ENCODE peak calls at places on chromosome 20, in seven cellular contexts. E is IMR-90, R is HCT116, J is A549, X is transverse colon, F is Peyer's patch, W is body of pancreas. P is an unnamed sample. For H3K4me1, the result is how much of the 10 kb centered on the place peaks cover.

GRCh38 chr20:23875606-23876237 is 3.8 kb downstream of the CST5 start:
- DNase-seq in E (no peak), R (no peak), J (no peak), X (no peak), F (no peak), W (no peak), P (no peak)

GRCh38 chr20:38075161-38075998 is 41.8 kb downstream of the RPRD1B start:
- DNase-seq in E (peak), R (no peak), J (no peak), X (no peak), F (no peak), W (no peak), P (no peak)

GRCh38 chr20:44733341-44734069 is 12.2 kb upstream of the KCNK15 start:
- DNase-seq in E (peak), R (peak), J (peak), X (peak), F (peak), W (peak), P (no peak)

GRCh38 chr20:2690718-2691117 is 1.9 kb upstream of the EBF4 start:
- DNase-seq in E (no peak), R (no peak), J (no peak), X (no peak), F (no peak), W (no peak), P (no peak)

GRCh38 chr20:6576721-6577120 is 190.8 kb upstream of the BMP2 start:
- DNase-seq in E (peak), R (no peak), J (no peak), X (no peak), F (no peak), W (no peak), P (no peak)

GRCh38 chr20:49615401-49616153 is 47.6 kb upstream of the PTGIS start:
- DNase-seq in E (no peak), R (no peak), J (peak), X (peak), F (peak), W (peak), P (peak)

GRCh38 chr20:5688431-5688972 is 61.7 kb upstream of the SHLD1 start:
- DNase-seq in E (no peak), R (no peak), J (no peak), X (no peak), F (no peak), W (no peak), P (peak)

GRCh38 chr20:31719644-31720485 is 2.8 kb downstream of the BCL2L1 start:
- DNase-seq in E (no peak), R (no peak), J (peak), X (peak), F (no peak), W (no peak), P (no peak)

GRCh38 chr20:47717421-47717820 is 67.9 kb downstream of the SULF2 start:
- DNase-seq in E (no peak), R (no peak), J (no peak), X (no peak), F (no peak), W (no peak), P (no peak)

GRCh38 chr20:46128310-46129151 is 10.4 kb downstream of the CD40 start:
- DNase-seq in E (no peak), R (no peak), J (peak), X (no peak), F (peak), W (peak), P (peak)

GRCh38 chr20:34062651-34063482 is 49.2 kb downstream of the EIF2S2 start:
- DNase-seq in E (peak), R (no peak), J (no peak), X (no peak), F (peak), W (no peak), P (no peak)

GRCh38 chr20:13723015-13723414 is 61.7 kb downstream of the ESF1 start:
- DNase-seq in E (no peak), R (no peak), J (peak), X (no peak), F (no peak), W (no peak), P (no peak)

GRCh38 chr20:52016022-52016421 is 175.6 kb downstream of the ZFP64 start:
- DNase-seq in E (no peak), R (no peak), J (no peak), X (no peak), F (no peak), W (no peak), P (no peak)

GRCh38 chr20:31637660-31638059 is at the start of gene COX4I2:
- DNase-seq in E (no peak), R (no peak), J (no peak), X (no peak), F (no peak), W (no peak), P (no peak)

GRCh38 chr20:44938637-44939036 is 21.6 kb downstream of the TOMM34 start:
- DNase-seq in E (no peak), R (no peak), J (no peak), X (no peak), F (no peak), W (no peak), P (no peak)

GRCh38 chr20:10469599-10469998 is 34.5 kb downstream of the SLX4IP start:
- DNase-seq in E (peak), R (peak), J (peak), X (peak), F (no peak), W (peak), P (no peak)

GRCh38 chr20:64222273-64222672 is 33.3 kb upstream of the PCMTD2 start:
- DNase-seq in E (peak), R (no peak), J (no peak), X (no peak), F (no peak), W (no peak), P (no peak)

GRCh38 chr20:56208121-56208520 is 40.4 kb upstream of the MC3R start:
- DNase-seq in E (no peak), R (no peak), J (no peak), X (no peak), F (no peak), W (no peak), P (no peak)

GRCh38 chr20:1393507-1393882 is 641 bp upstream of the FKBP1A start:
- DNase-seq in E (no peak), R (no peak), J (no peak), X (no peak), F (no peak), W (no peak), P (no peak)

GRCh38 chr20:37398750-37399621 is 53.0 kb downstream of the SRC start:
- DNase-seq in E (no peak), R (no peak), J (peak), X (no peak), F (no peak), W (no peak), P (no peak)

GRCh38 chr20:10419550-10420133 is 14.4 kb downstream of the MKKS start:
- DNase-seq in E (peak), R (peak), J (peak), X (no peak), F (no peak), W (no peak), P (no peak)

GRCh38 chr20:43238833-43239232 is 49.1 kb upstream of the PTPRT start:
- DNase-seq in E (no peak), R (peak), J (peak), X (no peak), F (no peak), W (no peak), P (no peak)

GRCh38 chr20:37845261-37845681 is 57.7 kb upstream of the VSTM2L start:
- DNase-seq in E (no peak), R (no peak), J (no peak), X (no peak), F (no peak), W (peak), P (peak)

GRCh38 chr20:23086056-23086551 is at the start of gene CD93:
- DNase-seq in E (peak), R (no peak), J (no peak), X (no peak), F (no peak), W (no peak), P (peak)

GRCh38 chr20:4944918-4945317 is 56.4 kb downstream of the SLC23A2 start:
- DNase-seq in E (no peak), R (no peak), J (no peak), X (no peak), F (no peak), W (no peak), P (no peak)

GRCh38 chr20:31476648-31477220 is 1.6 kb downstream of the REM1 start:
- DNase-seq in E (no peak), R (no peak), J (no peak), X (no peak), F (no peak), W (no peak), P (no peak)

GRCh38 chr20:25294459-25295385 is 46.8 kb downstream of the PYGB start:
- DNase-seq in E (peak), R (peak), J (peak), X (peak), F (peak), W (no peak), P (peak)

GRCh38 chr20:48448601-48449384 is 379.0 kb downstream of the PREX1 start:
- DNase-seq in E (no peak), R (no peak), J (no peak), X (no peak), F (no peak), W (no peak), P (no peak)

GRCh38 chr20:10853176-10853575 is 179.4 kb upstream of the JAG1 start:
- DNase-seq in E (no peak), R (no peak), J (no peak), X (no peak), F (no peak), W (no peak), P (no peak)

GRCh38 chr20:47265984-47266383 is 90.5 kb downstream of the ZMYND8 start:
- DNase-seq in E (no peak), R (no peak), J (no peak), X (no peak), F (no peak), W (no peak), P (no peak)

GRCh38 chr20:46013826-46014516 is 5.3 kb downstream of the MMP9 start:
- DNase-seq in E (peak), R (peak), J (peak), X (peak), F (peak), W (peak), P (peak)

GRCh38 chr20:40462600-40462999 is 226.4 kb downstream of the MAFB start:
- DNase-seq in E (no peak), R (no peak), J (no peak), X (no peak), F (no peak), W (no peak), P (no peak)

GRCh38 chr20:33770005-33770404 is 38.2 kb downstream of the ZNF341 start:
- DNase-seq in E (no peak), R (no peak), J (no peak), X (peak), F (peak), W (no peak), P (no peak)

GRCh38 chr20:50672400-50673145 is 18.8 kb downstream of the RIPOR3 start:
- DNase-seq in E (no peak), R (no peak), J (no peak), X (no peak), F (no peak), W (no peak), P (no peak)

GRCh38 chr20:47432251-47433210 is 69.2 kb upstream of the NCOA3 start:
- DNase-seq in E (peak), R (peak), J (peak), X (no peak), F (no peak), W (no peak), P (peak)

GRCh38 chr20:10119336-10119735 is 84.5 kb downstream of the ANKEF1 start:
- DNase-seq in E (no peak), R (no peak), J (no peak), X (no peak), F (no peak), W (no peak), P (no peak)

GRCh38 chr20:11850901-11851300 is 66.8 kb upstream of the BTBD3 start:
- DNase-seq in E (peak), R (peak), J (peak), X (no peak), F (no peak), W (no peak), P (no peak)

GRCh38 chr20:58651823-58652605 is 931 bp downstream of the STX16 start:
- DNase-seq in E (peak), R (no peak), J (peak), X (peak), F (peak), W (peak), P (peak)
- TF ChIP-seq POLR2A in E (no peak), R (no peak), J (no peak), X (peak), F (peak), W (peak), P (no peak)

GRCh38 chr20:61664741-61665320 is 400.9 kb downstream of the TAF4 start:
- DNase-seq in E (no peak), R (no peak), J (no peak), X (no peak), F (no peak), W (no peak), P (no peak)
- H3K4me1 ChIP-seq in E (under half), R (under half), J (under half), X (under half), F (under half), W (under half), P (under half)

DNA sequence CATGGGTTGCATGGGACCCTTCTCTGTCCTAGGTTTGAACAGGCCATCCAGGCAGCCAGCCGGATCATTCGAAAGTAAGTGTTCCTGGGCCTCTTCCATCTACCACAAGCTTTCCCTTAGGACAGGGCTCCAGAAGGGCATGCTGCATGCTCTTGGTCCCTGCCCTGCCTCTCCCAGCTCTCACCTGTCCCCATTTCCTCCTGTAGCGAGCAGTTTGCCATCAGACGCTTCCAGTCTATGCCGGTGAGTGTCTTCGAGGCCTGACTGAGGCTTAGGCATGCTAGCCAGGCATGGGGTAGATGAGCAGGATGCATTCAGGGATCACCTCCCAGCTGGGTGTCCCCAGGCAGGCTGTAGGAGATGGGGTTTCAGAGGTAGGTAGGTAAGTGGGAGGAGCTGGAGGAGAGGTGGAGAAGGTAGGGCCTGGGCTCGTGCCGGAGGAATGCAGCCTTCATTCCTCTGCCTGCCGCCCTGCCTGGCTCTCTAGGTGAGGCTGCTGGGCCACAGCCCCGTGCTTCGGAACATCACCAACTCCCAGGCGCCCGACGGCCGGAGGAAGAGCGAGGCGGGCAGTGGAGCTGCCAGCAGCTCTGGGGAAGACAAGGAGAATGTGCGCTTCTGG is 4.3 kb downstream of the CDC25B start:
- DNase-seq in E (no peak), R (no peak), J (no peak), X (no peak), F (no peak), W (no peak), P (no peak)
- H3K4me3 ChIP-seq in E (no peak), R (no peak), J (no peak), X (no peak), F (no peak), W (no peak), P (no peak)

GRCh38 chr20:19212524-19213502 is at the start of gene SLC24A3:
- DNase-seq in E (no peak), R (no peak), J (peak), X (peak), F (peak), W (peak), P (peak)

GRCh38 chr20:19213946-19214490 is 1.6 kb downstream of the SLC24A3 start:
- DNase-seq in E (no peak), R (no peak), J (no peak), X (no peak), F (no peak), W (no peak), P (no peak)

GRCh38 chr20:19211252-19211651 is 1.2 kb upstream of the SLC24A3 start:
- DNase-seq in E (no peak), R (no peak), J (no peak), X (no peak), F (no peak), W (no peak), P (no peak)

GRCh38 chr20:19210426-19211155 is 1.9 kb upstream of the SLC24A3 start:
- DNase-seq in E (no peak), R (no peak), J (no peak), X (no peak), F (no peak), W (no peak), P (no peak)

GRCh38 chr20:19211661-19212523 is 550 bp upstream of the SLC24A3 start:
- DNase-seq in E (no peak), R (no peak), J (no peak), X (peak), F (peak), W (no peak), P (peak)
- TF ChIP-seq POLR2A in E (no peak), R (no peak), J (no peak), X (no peak), F (no peak), W (no peak), P (no peak)

DNA sequence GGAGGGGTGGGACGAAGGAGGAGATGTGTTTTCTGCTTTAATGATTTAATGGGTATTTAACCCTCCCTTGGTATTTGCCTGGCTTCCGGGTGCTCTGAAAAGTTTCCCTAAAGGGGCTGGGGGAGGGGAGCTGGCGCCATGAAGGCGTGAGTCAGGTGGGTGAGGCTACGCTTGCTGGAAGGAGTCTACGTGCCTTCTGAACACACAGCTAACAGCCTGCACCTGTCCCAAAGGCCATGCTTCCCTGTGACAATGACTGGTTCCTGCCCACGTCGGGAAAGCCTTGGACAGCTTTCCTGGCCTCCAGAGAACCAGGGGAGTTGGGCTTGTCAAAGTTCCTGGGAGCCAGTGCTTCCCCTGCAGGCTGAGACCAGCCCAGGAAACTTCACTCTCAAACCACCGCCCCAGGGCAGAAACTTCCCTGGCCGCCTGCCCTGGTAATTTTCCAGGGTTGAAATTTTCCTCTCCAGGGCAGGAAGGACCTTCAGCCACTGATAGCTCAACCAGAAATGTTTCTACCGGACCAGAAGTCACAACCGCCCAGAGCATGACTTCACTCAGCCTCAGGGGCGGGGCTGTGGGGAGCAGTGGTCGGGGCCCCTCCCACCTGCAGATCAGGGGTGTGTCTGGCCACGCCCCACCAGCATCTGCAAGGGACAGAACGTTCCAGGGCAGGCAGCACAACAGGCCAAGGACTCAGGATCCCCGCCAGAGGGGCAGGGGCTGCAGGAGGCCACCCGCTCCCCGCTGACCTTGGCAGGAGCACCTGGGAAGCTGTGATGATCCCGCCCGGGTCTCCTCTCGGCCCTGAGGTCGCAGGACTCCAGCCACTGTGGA is 18.6 kb upstream of the SLCO4A1 start:
- DNase-seq in E (peak), R (peak), J (peak), X (peak), F (peak), W (peak), P (peak)
- H3K4me1 ChIP-seq in E (under half), R (half or more), J (under half), X (under half), F (under half), W (under half), P (half or more)

DNA sequence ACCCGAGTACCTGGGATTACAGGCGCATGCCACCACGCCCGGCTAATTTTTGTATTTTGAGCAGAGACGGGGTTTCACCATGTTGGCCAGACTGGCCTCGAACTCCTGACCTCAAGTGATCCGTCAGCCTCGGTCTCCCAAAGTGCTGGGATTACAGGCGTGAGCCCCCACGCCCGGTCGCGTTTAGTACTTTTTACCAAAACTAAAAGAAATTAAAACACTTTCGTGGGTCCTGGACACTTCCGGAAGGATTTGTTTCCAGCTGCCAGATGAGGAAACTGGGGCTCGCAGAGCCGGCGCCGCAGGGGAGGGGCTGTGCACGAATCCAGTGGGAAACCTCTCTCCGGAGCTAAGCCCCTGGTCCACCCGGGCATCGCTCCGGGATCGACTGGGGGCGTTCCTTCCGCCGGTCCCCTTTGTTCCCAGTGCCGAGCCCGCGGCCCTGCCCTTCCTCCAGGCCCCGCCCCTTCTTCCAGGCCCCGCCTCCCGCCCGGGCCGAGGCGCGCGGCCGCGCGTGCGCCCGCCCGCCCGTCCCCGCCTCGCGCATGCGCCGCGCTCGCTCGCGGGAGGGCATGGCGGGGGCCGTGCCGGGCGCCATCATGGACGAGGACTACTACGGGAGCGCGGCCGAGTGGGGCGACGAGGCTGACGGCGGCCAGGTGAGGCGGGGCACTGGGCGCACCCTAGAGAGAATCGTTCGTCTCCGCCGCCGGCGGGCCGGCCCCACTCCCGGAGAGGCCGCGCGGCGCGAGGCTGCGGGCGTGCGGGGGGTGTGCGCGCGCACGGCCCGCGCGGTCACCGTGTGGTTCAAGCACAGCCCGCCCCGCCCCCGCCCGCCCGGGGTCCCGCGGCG is at the start of gene NELFCD:
- DNase-seq in E (peak), R (peak), J (peak), X (peak), F (peak), W (peak), P (peak)
- H3K4me3 ChIP-seq in E (peak), R (peak), J (peak), X (peak), F (peak), W (peak), P (peak)

GRCh38 chr20:58438970-58439808 is 50.2 kb downstream of the VAPB start:
- DNase-seq in E (no peak), R (no peak), J (no peak), X (no peak), F (no peak), W (no peak), P (no peak)
- TF ChIP-seq POLR2A in E (no peak), R (no peak), J (no peak), X (no peak), F (no peak), W (no peak), P (no peak)

P was measured in spleen.